ENCODE peak calls at places on chromosomes 13 and 19, in five cellular contexts. One of them, this sample, is unnamed.

GRCh38 chr19:14536926-14537692 is 7.7 kb downstream of the TECR start:
- DNase-seq in neuronal stem cell: peak; percentile 83
- DNase-seq in H9: peak; percentile 98
- DNase-seq in H1: peak; percentile 87
- DNase-seq in trophoblast cell: peak; percentile 90
- DNase-seq in this sample: peak; percentile 62

GRCh38 chr19:32407004-32407992 is 1.7 kb downstream of the DPY19L3 start:
- DNase-seq in neuronal stem cell: no peak
- DNase-seq in H9: no peak
- DNase-seq in H1: no peak
- DNase-seq in trophoblast cell: no peak
- DNase-seq in this sample: peak; percentile 53

GRCh38 chr13:97914537-97914936 is 38.9 kb upstream of the IPO5 start:
- DNase-seq in neuronal stem cell: no peak
- DNase-seq in H9: no peak
- DNase-seq in H1: no peak
- DNase-seq in trophoblast cell: no peak
- DNase-seq in this sample: no peak

GRCh38 chr13:82654851-82655517 is 1227.3 kb downstream of the SLITRK1 start:
- DNase-seq in neuronal stem cell: no peak
- DNase-seq in H9: no peak
- DNase-seq in H1: no peak
- DNase-seq in trophoblast cell: no peak
- DNase-seq in this sample: no peak

GRCh38 chr19:956747-957451 is 27.2 kb upstream of the WDR18 start:
- DNase-seq in neuronal stem cell: peak; percentile 94
- DNase-seq in H9: peak; percentile 67
- DNase-seq in H1: peak; percentile 65
- DNase-seq in trophoblast cell: peak; percentile 90
- DNase-seq in this sample: peak; percentile 78

GRCh38 chr13:21124853-21125252 is 51.5 kb downstream of the SKA3 start:
- DNase-seq in neuronal stem cell: no peak
- DNase-seq in H9: peak; percentile 51
- DNase-seq in H1: no peak
- DNase-seq in trophoblast cell: no peak
- DNase-seq in this sample: peak; percentile 63

GRCh38 chr13:80339578-80339840 is 1.4 kb downstream of the SPRY2 start:
- DNase-seq in neuronal stem cell: peak; percentile 40
- DNase-seq in H9: no peak
- DNase-seq in H1: no peak
- DNase-seq in trophoblast cell: no peak
- DNase-seq in this sample: no peak

GRCh38 chr19:808176-808741 is 11.0 kb downstream of the PTBP1 start:
- DNase-seq in neuronal stem cell: no peak
- DNase-seq in H9: no peak
- DNase-seq in H1: no peak
- DNase-seq in trophoblast cell: no peak
- DNase-seq in this sample: no peak

GRCh38 chr13:29664591-29664990 is 69.1 kb upstream of the SLC7A1 start:
- DNase-seq in neuronal stem cell: no peak
- DNase-seq in H9: no peak
- DNase-seq in H1: no peak
- DNase-seq in trophoblast cell: no peak
- DNase-seq in this sample: no peak

GRCh38 chr19:44698492-44699201 is at the start of gene CEACAM16:
- DNase-seq in neuronal stem cell: no peak
- DNase-seq in H9: no peak
- DNase-seq in H1: no peak
- DNase-seq in trophoblast cell: no peak
- DNase-seq in this sample: no peak

DNA sequence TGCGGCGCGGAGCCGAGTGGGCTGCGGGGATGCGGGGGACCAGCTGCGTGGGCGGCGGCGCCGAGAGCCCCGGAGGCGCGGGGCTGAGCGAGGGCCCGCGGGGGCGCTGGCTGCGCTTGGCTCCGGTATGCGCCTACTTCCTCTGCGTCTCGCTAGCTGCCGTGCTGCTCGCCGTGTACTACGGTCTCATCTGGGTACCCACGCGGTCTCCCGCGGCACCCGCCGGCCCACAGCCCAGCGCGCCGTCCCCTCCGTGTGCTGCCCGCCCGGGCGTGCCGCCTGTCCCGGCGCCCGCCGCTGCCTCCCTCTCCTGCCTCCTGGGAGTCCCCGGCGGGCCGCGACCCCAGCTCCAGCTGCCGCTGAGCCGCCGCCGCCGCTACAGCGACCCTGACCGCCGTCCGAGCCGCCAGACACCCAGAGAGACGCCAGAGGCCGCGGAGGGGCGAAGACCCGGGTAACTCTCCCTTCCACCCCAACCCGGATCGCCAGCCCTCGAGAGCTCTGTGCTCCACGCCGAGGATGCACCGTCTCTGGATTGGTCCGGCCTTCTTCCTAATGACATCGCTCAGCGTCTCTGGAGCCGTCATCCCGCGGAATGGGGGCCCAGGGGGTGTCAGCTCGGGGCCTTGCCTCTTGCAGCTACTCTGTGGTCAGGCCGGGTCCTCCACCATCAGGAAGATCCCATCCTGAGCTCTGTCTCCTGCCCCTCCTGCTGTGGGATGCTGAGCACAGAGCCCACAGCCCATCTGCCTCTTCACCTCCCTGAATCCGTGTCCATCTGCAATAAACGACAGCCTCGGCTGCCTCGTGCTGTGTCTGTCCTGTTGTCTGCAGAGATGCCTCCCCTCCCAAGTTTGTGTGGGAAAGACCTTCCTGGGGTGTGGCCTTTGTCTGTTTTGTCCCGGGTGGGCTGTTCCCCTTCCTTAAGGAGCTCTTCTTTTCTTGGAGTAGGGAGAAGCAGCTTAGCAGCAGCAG is 493 bp downstream of the INAFM1 start:
- DNase-seq in neuronal stem cell: no peak
- DNase-seq in H9: no peak
- DNase-seq in H1: peak; percentile 77
- DNase-seq in trophoblast cell: no peak
- DNase-seq in this sample: peak; percentile 48
- H4K91ac ChIP-seq in neuronal stem cell: no peak overlapping the region
- H4K91ac ChIP-seq in H9: no peak overlapping the region
- H4K91ac ChIP-seq in H1: no peak overlapping the region
- H4K91ac ChIP-seq in trophoblast cell: no peak overlapping the region
- H4K91ac ChIP-seq in this sample: peak overlapping the region; percentile 21

DNA sequence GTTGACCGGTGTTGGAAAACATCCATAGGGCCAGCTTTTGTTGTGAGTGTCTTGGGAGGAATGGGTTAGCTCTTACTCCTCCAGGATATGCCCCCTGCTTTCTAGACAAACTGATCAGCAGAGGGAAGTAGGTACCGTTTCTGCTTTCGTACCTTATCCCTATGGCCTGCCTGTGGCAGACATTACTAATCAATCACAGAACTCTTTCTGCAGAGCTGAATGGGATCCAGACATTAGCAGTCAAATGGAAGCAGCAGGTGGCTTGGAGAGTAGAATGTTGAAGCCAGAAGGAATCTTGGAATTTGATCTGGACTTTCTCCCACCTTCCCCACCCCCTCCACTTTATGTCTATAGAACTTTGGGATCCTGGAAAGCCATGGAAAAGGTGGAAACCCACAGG is 17.1 kb downstream of the NWD1 start:
- DNase-seq in neuronal stem cell: no peak
- DNase-seq in H9: no peak
- DNase-seq in H1: no peak
- DNase-seq in trophoblast cell: peak; percentile 22
- DNase-seq in this sample: no peak
- H2BK12ac ChIP-seq in neuronal stem cell: no peak overlapping the region
- H2BK12ac ChIP-seq in H9: no peak overlapping the region
- H2BK12ac ChIP-seq in H1: no peak overlapping the region
- H2BK12ac ChIP-seq in trophoblast cell: no peak overlapping the region
- H2BK12ac ChIP-seq in this sample: no peak overlapping the region

GRCh38 chr13:101307181-101307701 is 109.1 kb downstream of the NALCN start:
- DNase-seq in neuronal stem cell: no peak
- DNase-seq in H9: no peak
- DNase-seq in H1: no peak
- DNase-seq in trophoblast cell: peak; percentile 46
- DNase-seq in this sample: peak; percentile 82

GRCh38 chr13:101305981-101306411 is 110.3 kb downstream of the NALCN start:
- DNase-seq in neuronal stem cell: no peak
- DNase-seq in H9: no peak
- DNase-seq in H1: no peak
- DNase-seq in trophoblast cell: peak; percentile 60
- DNase-seq in this sample: no peak

GRCh38 chr13:101308247-101309013 is 107.9 kb downstream of the NALCN start:
- DNase-seq in neuronal stem cell: no peak
- DNase-seq in H9: no peak
- DNase-seq in H1: no peak
- DNase-seq in trophoblast cell: peak; percentile 11
- DNase-seq in this sample: no peak

GRCh38 chr13:101306773-101307172 is 109.5 kb downstream of the NALCN start:
- DNase-seq in neuronal stem cell: no peak
- DNase-seq in H9: no peak
- DNase-seq in H1: no peak
- DNase-seq in trophoblast cell: no peak
- DNase-seq in this sample: no peak

DNA sequence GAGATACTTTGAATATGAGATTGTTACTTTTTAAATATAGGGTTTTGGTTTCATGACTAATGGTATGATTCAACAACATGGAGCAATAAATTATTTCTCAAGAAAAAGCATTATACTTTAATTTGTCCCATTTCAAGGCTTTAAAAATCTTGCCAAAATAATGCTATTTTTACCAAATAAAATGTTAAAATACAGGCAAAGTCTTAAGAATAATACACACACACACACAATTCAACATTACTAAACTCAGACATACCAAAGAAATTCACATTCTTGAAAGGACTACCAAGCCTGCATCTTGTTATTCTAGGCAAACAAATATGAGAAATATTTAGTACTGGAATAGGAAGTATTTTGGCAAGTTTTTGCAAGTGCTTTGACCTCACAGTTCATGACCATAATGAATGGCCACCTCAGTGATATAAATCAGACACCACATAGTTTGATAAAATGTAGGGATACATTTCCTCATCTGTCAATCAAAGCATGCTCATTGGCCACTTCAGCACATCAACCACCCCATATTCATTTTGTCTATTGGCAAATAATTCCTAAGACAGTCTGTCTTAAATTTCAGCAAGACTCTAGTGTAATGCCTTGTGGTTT is 107.2 kb downstream of the NALCN start:
- DNase-seq in neuronal stem cell: no peak
- DNase-seq in H9: no peak
- DNase-seq in H1: no peak
- DNase-seq in trophoblast cell: peak; percentile 59
- DNase-seq in this sample: no peak
- H2BK5ac ChIP-seq in neuronal stem cell: no peak overlapping the region
- H2BK5ac ChIP-seq in H9: no peak overlapping the region
- H2BK5ac ChIP-seq in H1: no peak overlapping the region
- H2BK5ac ChIP-seq in trophoblast cell: no peak overlapping the region
- H2BK5ac ChIP-seq in this sample: no peak overlapping the region

GRCh38 chr13:60514891-60515290 is 117.9 kb downstream of the TDRD3 start:
- DNase-seq in neuronal stem cell: no peak
- DNase-seq in H9: no peak
- DNase-seq in H1: no peak
- DNase-seq in trophoblast cell: no peak
- DNase-seq in this sample: no peak
- H4K91ac ChIP-seq in neuronal stem cell: no peak overlapping the region
- H4K91ac ChIP-seq in H9: no peak overlapping the region
- H4K91ac ChIP-seq in H1: no peak overlapping the region
- H4K91ac ChIP-seq in trophoblast cell: no peak overlapping the region
- H4K91ac ChIP-seq in this sample: no peak overlapping the region

GRCh38 chr13:60538566-60538965 is 141.5 kb downstream of the TDRD3 start:
- DNase-seq in neuronal stem cell: no peak
- DNase-seq in H9: no peak
- DNase-seq in H1: no peak
- DNase-seq in trophoblast cell: no peak
- DNase-seq in this sample: no peak

GRCh38 chr13:60540276-60540675 is 143.3 kb downstream of the TDRD3 start:
- DNase-seq in neuronal stem cell: no peak
- DNase-seq in H9: no peak
- DNase-seq in H1: no peak
- DNase-seq in trophoblast cell: no peak
- DNase-seq in this sample: no peak
- H2BK12ac ChIP-seq in neuronal stem cell: no peak overlapping the region
- H2BK12ac ChIP-seq in H9: no peak overlapping the region
- H2BK12ac ChIP-seq in H1: no peak overlapping the region
- H2BK12ac ChIP-seq in trophoblast cell: no peak overlapping the region
- H2BK12ac ChIP-seq in this sample: no peak overlapping the region

GRCh38 chr19:30551271-30551670 is 179.1 kb downstream of the ZNF536 start:
- DNase-seq in neuronal stem cell: no peak
- DNase-seq in H9: no peak
- DNase-seq in H1: no peak
- DNase-seq in trophoblast cell: no peak
- DNase-seq in this sample: no peak

GRCh38 chr19:30555788-30556110 is 183.6 kb downstream of the ZNF536 start:
- DNase-seq in neuronal stem cell: no peak
- DNase-seq in H9: no peak
- DNase-seq in H1: no peak
- DNase-seq in trophoblast cell: no peak
- DNase-seq in this sample: no peak

GRCh38 chr19:30549151-30549550 is 177.0 kb downstream of the ZNF536 start:
- DNase-seq in neuronal stem cell: no peak
- DNase-seq in H9: no peak
- DNase-seq in H1: no peak
- DNase-seq in trophoblast cell: no peak
- DNase-seq in this sample: no peak

GRCh38 chr19:30555075-30555787 is 183.0 kb downstream of the ZNF536 start:
- DNase-seq in neuronal stem cell: no peak
- DNase-seq in H9: no peak
- DNase-seq in H1: no peak
- DNase-seq in trophoblast cell: no peak
- DNase-seq in this sample: no peak

GRCh38 chr19:30552593-30552992 is 180.4 kb downstream of the ZNF536 start:
- DNase-seq in neuronal stem cell: no peak
- DNase-seq in H9: no peak
- DNase-seq in H1: no peak
- DNase-seq in trophoblast cell: no peak
- DNase-seq in this sample: no peak
- H2BK5ac ChIP-seq in neuronal stem cell: no peak overlapping the region
- H2BK5ac ChIP-seq in H9: no peak overlapping the region
- H2BK5ac ChIP-seq in H1: no peak overlapping the region
- H2BK5ac ChIP-seq in trophoblast cell: no peak overlapping the region
- H2BK5ac ChIP-seq in this sample: no peak overlapping the region

DNA sequence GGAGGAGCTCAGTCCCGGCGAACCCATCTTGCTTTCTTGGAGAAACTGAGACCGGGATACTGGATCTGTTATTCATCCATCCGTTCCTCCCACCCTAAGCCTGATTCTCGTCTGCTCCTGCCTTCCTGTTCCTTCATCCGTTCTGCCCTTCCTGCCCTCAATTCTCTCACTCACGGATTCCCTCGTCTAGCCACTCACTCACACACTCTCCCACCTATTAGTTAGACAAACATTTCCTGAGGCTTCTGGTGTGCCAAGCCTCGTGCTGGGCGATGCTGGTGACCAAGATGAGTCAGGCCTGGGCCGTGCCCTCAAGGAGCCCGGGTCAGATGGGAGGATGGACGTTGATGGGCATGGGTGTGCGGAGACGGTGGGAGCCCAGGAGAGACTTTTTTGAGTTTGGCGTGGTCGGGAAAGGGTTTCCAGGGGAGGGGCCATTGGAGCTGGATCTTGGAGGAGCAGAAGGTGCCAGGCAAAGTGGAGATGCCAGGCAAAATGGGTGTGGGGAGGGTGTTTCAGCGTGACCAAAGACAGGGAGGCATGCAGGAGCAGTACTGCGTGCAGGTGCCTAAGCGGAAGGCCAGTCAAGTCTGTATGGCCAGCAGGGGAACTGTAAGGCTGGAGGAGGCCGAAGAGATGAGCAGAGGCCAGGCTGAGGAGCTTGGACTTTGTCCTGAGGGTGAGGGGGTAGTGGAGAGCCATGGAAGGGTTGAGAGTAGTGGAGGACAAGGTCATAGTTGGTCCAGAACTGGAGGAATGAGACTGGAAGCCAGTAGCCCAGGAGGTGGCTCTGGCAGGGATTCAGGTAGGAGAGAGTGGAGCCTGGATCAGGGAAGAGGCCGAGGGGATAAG is 7.4 kb upstream of the CNFN start:
- DNase-seq in neuronal stem cell: no peak
- DNase-seq in H9: no peak
- DNase-seq in H1: no peak
- DNase-seq in trophoblast cell: no peak
- DNase-seq in this sample: no peak
- H4K91ac ChIP-seq in neuronal stem cell: peak overlapping the region; percentile 22
- H4K91ac ChIP-seq in H9: no peak overlapping the region
- H4K91ac ChIP-seq in H1: peak overlapping the region; percentile 59
- H4K91ac ChIP-seq in trophoblast cell: no peak overlapping the region
- H4K91ac ChIP-seq in this sample: peak overlapping the region; percentile 37

This sample was measured in mesenchymal stem cell.